ENCODE peak calls at places on chromosomes 3 and 15, in ten cellular contexts. M, C, D, F, U, I, G, H, P and B are unnamed samples.

GRCh38 chr3:40867826-40868225 is 331.5 kb upstream of the CTNNB1 start:
- DNase-seq in D (no peak), G (no peak), H (no peak), M (no peak), C (no peak), F (no peak), P (no peak), I (no peak), U (no peak), B (no peak)

GRCh38 chr3:141362736-141363135 is 5.6 kb upstream of the ZBTB38 start:
- DNase-seq in P (no peak), I (no peak), G (no peak), D (no peak), U (no peak), F (no peak), C (no peak), M (no peak), H (no peak), B (no peak)

GRCh38 chr15:58551764-58552504 is 120.1 kb downstream of the LIPC start:
- DNase-seq in H (no peak), C (peak), D (peak), I (no peak), U (no peak), F (no peak), P (peak), M (peak), G (no peak), B (peak)

GRCh38 chr15:65028338-65028737 is 1.1 kb downstream of the MTFMT start:
- DNase-seq in M (no peak), P (no peak), D (no peak), G (no peak), U (no peak), H (no peak), C (no peak), F (no peak), I (no peak), B (no peak)

GRCh38 chr3:61908344-61908743 is 347.0 kb downstream of the PTPRG start:
- DNase-seq in I (no peak), D (no peak), P (no peak), M (no peak), C (no peak), G (no peak), H (no peak), U (no peak), F (no peak), B (no peak)

GRCh38 chr15:90126022-90126421 is 23.8 kb upstream of the IDH2 start:
- DNase-seq in F (no peak), U (no peak), H (no peak), P (no peak), M (no peak), C (no peak), G (no peak), I (no peak), D (no peak), B (no peak)

GRCh38 chr3:52484680-52485461 is 10.3 kb upstream of the STAB1 start:
- DNase-seq in U (no peak), F (no peak), G (no peak), H (no peak), C (no peak), P (no peak), I (no peak), M (no peak), D (no peak), B (no peak)

GRCh38 chr3:120850326-120851295 is 57.4 kb upstream of the STXBP5L start:
- DNase-seq in P (no peak), I (no peak), C (no peak), D (no peak), H (no peak), F (no peak), G (no peak), M (no peak), U (no peak), B (no peak)

GRCh38 chr3:196645091-196645490 is 5.6 kb downstream of the NRROS start:
- DNase-seq in H (no peak), M (no peak), G (no peak), F (no peak), C (no peak), U (no peak), D (no peak), P (no peak), I (no peak), B (no peak)

GRCh38 chr3:186117521-186118111 is 8.7 kb upstream of the ETV5 start:
- DNase-seq in P (no peak), U (no peak), G (no peak), I (no peak), F (no peak), D (no peak), C (no peak), H (no peak), M (no peak), B (no peak)

GRCh38 chr15:25693321-25694237 is 169.5 kb downstream of the ATP10A start:
- DNase-seq in F (peak), D (peak), G (no peak), H (no peak), M (no peak), I (no peak), P (no peak), C (peak), U (no peak), B (no peak)

GRCh38 chr3:9912294-9912935 is 4.5 kb upstream of the IL17RC start:
- DNase-seq in P (no peak), M (no peak), D (peak), F (no peak), C (peak), U (no peak), H (no peak), G (peak), I (no peak), B (no peak)

GRCh38 chr3:161339517-161340500 is 31.5 kb downstream of the SPTSSB start:
- DNase-seq in C (no peak), H (no peak), F (no peak), D (peak), I (no peak), U (no peak), G (no peak), M (no peak), P (no peak), B (no peak)